ENCODE peak calls at places on chromosomes 11 and 22, in four cellular contexts. One of them, this sample, is unnamed.

GRCh38 chr11:61787928-61788491 is 4.4 kb downstream of the TMEM258 start:
- DNase-seq in HepG2: peak
- DNase-seq in K562: peak
- DNase-seq in GM12878: no peak
- DNase-seq in this sample: peak

GRCh38 chr11:94702481-94702880 is 65.7 kb upstream of the AMOTL1 start:
- DNase-seq in HepG2: no peak
- DNase-seq in K562: no peak
- DNase-seq in GM12878: no peak
- DNase-seq in this sample: no peak

GRCh38 chr11:11414996-11415395 is 61.9 kb upstream of the CSNK2A3 start:
- DNase-seq in HepG2: no peak
- DNase-seq in K562: no peak
- DNase-seq in GM12878: no peak
- DNase-seq in this sample: no peak

GRCh38 chr11:65651589-65652510 is 10.9 kb downstream of the RELA start:
- DNase-seq in HepG2: no peak
- DNase-seq in K562: peak
- DNase-seq in GM12878: no peak
- DNase-seq in this sample: no peak

GRCh38 chr11:67022341-67022933 is 497 bp upstream of the SYT12 start:
- DNase-seq in HepG2: no peak
- DNase-seq in K562: no peak
- DNase-seq in GM12878: no peak
- DNase-seq in this sample: no peak

GRCh38 chr11:60918941-60919275 is 5.0 kb downstream of the TMEM109 start:
- DNase-seq in HepG2: no peak
- DNase-seq in K562: no peak
- DNase-seq in GM12878: no peak
- DNase-seq in this sample: no peak

GRCh38 chr11:83722392-83722791 is 436.2 kb upstream of the CCDC90B start:
- DNase-seq in HepG2: no peak
- DNase-seq in K562: no peak
- DNase-seq in GM12878: no peak
- DNase-seq in this sample: peak

GRCh38 chr11:12537778-12538401 is 136.3 kb upstream of the TEAD1 start:
- DNase-seq in HepG2: no peak
- DNase-seq in K562: no peak
- DNase-seq in GM12878: no peak
- DNase-seq in this sample: no peak

GRCh38 chr11:111707039-111707690 is 59.0 kb downstream of the PPP2R1B start:
- DNase-seq in HepG2: peak
- DNase-seq in K562: no peak
- DNase-seq in GM12878: no peak
- DNase-seq in this sample: no peak

GRCh38 chr11:68200639-68201038 is 12.5 kb downstream of the KMT5B start:
- DNase-seq in HepG2: no peak
- DNase-seq in K562: no peak
- DNase-seq in GM12878: no peak
- DNase-seq in this sample: no peak

GRCh38 chr11:2519879-2520735 is 75.3 kb downstream of the KCNQ1 start:
- DNase-seq in HepG2: no peak
- DNase-seq in K562: no peak
- DNase-seq in GM12878: no peak
- DNase-seq in this sample: peak

GRCh38 chr22:46267431-46268279 is at the start of gene TTC38:
- DNase-seq in HepG2: peak
- DNase-seq in K562: peak
- DNase-seq in GM12878: no peak
- DNase-seq in this sample: peak

GRCh38 chr11:73262851-73263495 is 9.2 kb upstream of the P2RY6 start:
- DNase-seq in HepG2: no peak
- DNase-seq in K562: no peak
- DNase-seq in GM12878: no peak
- DNase-seq in this sample: no peak

GRCh38 chr11:112977620-112978212 is 16.5 kb downstream of the NCAM1 start:
- DNase-seq in HepG2: no peak
- DNase-seq in K562: no peak
- DNase-seq in GM12878: no peak
- DNase-seq in this sample: no peak

GRCh38 chr11:128981254-128981653 is 38.6 kb upstream of the TP53AIP1 start:
- DNase-seq in HepG2: no peak
- DNase-seq in K562: no peak
- DNase-seq in GM12878: no peak
- DNase-seq in this sample: no peak

GRCh38 chr22:48868554-48868953 is 959.1 kb downstream of the BRD1 start:
- DNase-seq in HepG2: no peak
- DNase-seq in K562: no peak
- DNase-seq in GM12878: no peak
- DNase-seq in this sample: no peak

GRCh38 chr11:122189259-122189658 is 73.2 kb upstream of the BLID start:
- DNase-seq in HepG2: no peak
- DNase-seq in K562: no peak
- DNase-seq in GM12878: no peak
- DNase-seq in this sample: no peak

GRCh38 chr11:44555031-44555800 is 10.2 kb upstream of the CD82 start:
- DNase-seq in HepG2: no peak
- DNase-seq in K562: no peak
- DNase-seq in GM12878: no peak
- DNase-seq in this sample: no peak

GRCh38 chr22:45090364-45090960 is 73.3 kb upstream of the NUP50 start:
- DNase-seq in HepG2: peak
- DNase-seq in K562: no peak
- DNase-seq in GM12878: no peak
- DNase-seq in this sample: peak

GRCh38 chr11:27904358-27905055 is 203.4 kb downstream of the KIF18A start:
- DNase-seq in HepG2: no peak
- DNase-seq in K562: no peak
- DNase-seq in GM12878: no peak
- DNase-seq in this sample: no peak

GRCh38 chr11:57917632-57918031 is 106.0 kb upstream of the OR9Q1 start:
- DNase-seq in HepG2: no peak
- DNase-seq in K562: no peak
- DNase-seq in GM12878: no peak
- DNase-seq in this sample: no peak

GRCh38 chr11:130212431-130212961 is 52.9 kb downstream of the ST14 start:
- DNase-seq in HepG2: no peak
- DNase-seq in K562: no peak
- DNase-seq in GM12878: no peak
- DNase-seq in this sample: peak

GRCh38 chr11:105673089-105673488 is 63.2 kb downstream of the GRIA4 start:
- DNase-seq in HepG2: peak
- DNase-seq in K562: peak
- DNase-seq in GM12878: no peak
- DNase-seq in this sample: peak

GRCh38 chr11:2944953-2945756 is 15.9 kb upstream of the PHLDA2 start:
- DNase-seq in HepG2: no peak
- DNase-seq in K562: no peak
- DNase-seq in GM12878: no peak
- DNase-seq in this sample: peak

GRCh38 chr11:111570796-111571195 is 30.3 kb downstream of the LAYN start:
- DNase-seq in HepG2: no peak
- DNase-seq in K562: no peak
- DNase-seq in GM12878: no peak
- DNase-seq in this sample: no peak

GRCh38 chr11:76131142-76131541 is 75.2 kb downstream of the WNT11 start:
- DNase-seq in HepG2: no peak
- DNase-seq in K562: no peak
- DNase-seq in GM12878: no peak
- DNase-seq in this sample: no peak

GRCh38 chr11:35287491-35287890 is 131.9 kb downstream of the SLC1A2 start:
- DNase-seq in HepG2: no peak
- DNase-seq in K562: no peak
- DNase-seq in GM12878: no peak
- DNase-seq in this sample: no peak

GRCh38 chr11:113875414-113876073 is at the start of gene USP28:
- DNase-seq in HepG2: peak
- DNase-seq in K562: peak
- DNase-seq in GM12878: peak
- DNase-seq in this sample: peak

GRCh38 chr11:111978028-111978771 is 41.1 kb downstream of the DIXDC1 start:
- DNase-seq in HepG2: no peak
- DNase-seq in K562: no peak
- DNase-seq in GM12878: no peak
- DNase-seq in this sample: peak

GRCh38 chr11:27012254-27012921 is 18.5 kb downstream of the FIBIN start:
- DNase-seq in HepG2: no peak
- DNase-seq in K562: no peak
- DNase-seq in GM12878: no peak
- DNase-seq in this sample: no peak

GRCh38 chr22:40637181-40638150 is 947 bp upstream of the MRTFA start:
- DNase-seq in HepG2: no peak
- DNase-seq in K562: peak
- DNase-seq in GM12878: no peak
- DNase-seq in this sample: peak

GRCh38 chr22:40560994-40561515 is 75.5 kb downstream of the MRTFA start:
- DNase-seq in HepG2: no peak
- DNase-seq in K562: no peak
- DNase-seq in GM12878: no peak
- DNase-seq in this sample: no peak

GRCh38 chr11:73314121-73314948 is 6.3 kb downstream of the ARHGEF17 start:
- DNase-seq in HepG2: peak
- DNase-seq in K562: peak
- DNase-seq in GM12878: no peak
- DNase-seq in this sample: peak

GRCh38 chr11:73856001-73856663 is 20.5 kb downstream of the COA4 start:
- DNase-seq in HepG2: no peak
- DNase-seq in K562: no peak
- DNase-seq in GM12878: no peak
- DNase-seq in this sample: no peak

GRCh38 chr11:1303973-1304372 is 5.5 kb downstream of the TOLLIP start:
- DNase-seq in HepG2: no peak
- DNase-seq in K562: no peak
- DNase-seq in GM12878: no peak
- DNase-seq in this sample: no peak

GRCh38 chr22:38868886-38869381 is 3.1 kb downstream of the CBX6 start:
- DNase-seq in HepG2: peak
- DNase-seq in K562: peak
- DNase-seq in GM12878: no peak
- DNase-seq in this sample: peak

GRCh38 chr11:58734681-58735490 is 3.1 kb upstream of the GLYAT start:
- DNase-seq in HepG2: no peak
- DNase-seq in K562: no peak
- DNase-seq in GM12878: no peak
- DNase-seq in this sample: no peak

DNA sequence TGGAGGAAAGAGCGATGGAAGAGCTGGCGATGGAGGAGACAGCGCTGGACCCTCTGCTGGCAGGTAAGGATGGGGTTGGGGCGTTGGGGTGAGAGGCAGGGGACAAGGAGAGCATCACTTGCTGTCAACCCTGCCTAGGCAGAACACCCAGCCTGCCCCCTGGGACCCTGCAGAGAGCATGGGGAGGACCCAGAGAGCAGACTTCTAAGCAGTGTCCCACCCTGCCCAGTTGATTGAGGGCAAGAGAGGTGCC is 111.6 kb upstream of the ANO1 start:
- DNase-seq in HepG2: no peak
- DNase-seq in K562: no peak
- DNase-seq in GM12878: no peak
- DNase-seq in this sample: no peak
- TF ChIP-seq USF2 in HepG2: no peak
- TF ChIP-seq USF2 in K562: no peak
- TF ChIP-seq USF2 in GM12878: no peak
- TF ChIP-seq USF2 in this sample: no peak

GRCh38 chr22:21684492-21685163 is 18.8 kb downstream of the PPIL2 start:
- DNase-seq in HepG2: no peak
- DNase-seq in K562: no peak
- DNase-seq in GM12878: no peak
- DNase-seq in this sample: no peak
- TF ChIP-seq TCF7 in HepG2: no peak
- TF ChIP-seq TCF7 in K562: no peak
- TF ChIP-seq TCF7 in GM12878: no peak
- TF ChIP-seq TCF7 in this sample: no peak

GRCh38 chr11:131302831-131303230 is 67.6 kb upstream of the NTM start:
- DNase-seq in HepG2: no peak
- DNase-seq in K562: no peak
- DNase-seq in GM12878: no peak
- DNase-seq in this sample: no peak
- TF ChIP-seq USF2 in HepG2: no peak
- TF ChIP-seq USF2 in K562: no peak
- TF ChIP-seq USF2 in GM12878: no peak
- TF ChIP-seq USF2 in this sample: no peak

GRCh38 chr11:6530848-6531247 is 33.8 kb downstream of the DNHD1 start:
- DNase-seq in HepG2: no peak
- DNase-seq in K562: no peak
- DNase-seq in GM12878: no peak
- DNase-seq in this sample: no peak

GRCh38 chr11:6526411-6527135 is 29.5 kb downstream of the DNHD1 start:
- DNase-seq in HepG2: no peak
- DNase-seq in K562: no peak
- DNase-seq in GM12878: peak
- DNase-seq in this sample: no peak

GRCh38 chr11:6531267-6531752 is 34.2 kb downstream of the DNHD1 start:
- DNase-seq in HepG2: peak
- DNase-seq in K562: peak
- DNase-seq in GM12878: peak
- DNase-seq in this sample: no peak
- TF ChIP-seq TCF7 in HepG2: no peak
- TF ChIP-seq TCF7 in K562: no peak
- TF ChIP-seq TCF7 in GM12878: no peak
- TF ChIP-seq TCF7 in this sample: no peak

DNA sequence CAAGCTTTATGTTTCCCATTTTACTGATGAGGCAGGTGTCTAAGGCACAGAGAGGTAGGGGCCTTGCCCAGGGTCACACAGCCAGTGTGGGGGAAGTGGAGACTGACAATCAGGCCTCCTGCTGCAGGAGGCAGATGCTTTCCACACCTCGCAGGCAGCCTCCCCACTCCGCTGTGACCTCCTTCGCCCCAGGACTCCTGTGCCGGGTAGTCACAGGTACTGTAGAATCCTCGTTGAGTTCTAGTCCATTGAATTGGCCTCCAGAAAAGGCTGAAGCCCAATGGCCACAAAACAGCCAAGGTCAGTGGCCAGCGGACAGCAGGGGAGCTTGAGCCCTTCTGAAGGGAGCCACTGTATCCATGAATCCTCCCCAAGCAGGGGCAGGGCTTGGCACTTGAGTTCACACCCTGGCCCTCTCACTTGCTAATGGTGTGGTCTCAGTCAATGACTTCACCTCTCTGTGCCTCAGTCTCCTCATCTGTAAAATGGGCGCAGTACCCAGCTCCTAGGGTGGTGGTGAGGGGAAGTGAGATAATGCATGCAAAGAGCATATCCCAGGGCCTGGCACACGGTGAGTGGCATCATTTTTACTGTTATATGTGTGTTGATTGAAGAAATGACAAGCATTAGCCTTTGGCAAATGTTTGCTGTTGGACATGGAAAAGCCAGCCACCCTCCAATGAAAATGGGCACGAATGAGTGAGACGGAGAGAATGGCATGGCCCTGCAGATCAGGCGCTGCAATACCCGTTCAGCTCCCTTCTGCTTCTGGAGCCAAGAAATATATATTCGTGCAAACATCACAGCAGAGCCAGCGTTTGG is 1.2 kb upstream of the FXYD2 start:
- DNase-seq in HepG2: no peak
- DNase-seq in K562: no peak
- DNase-seq in GM12878: no peak
- DNase-seq in this sample: peak
- TF ChIP-seq USF2 in HepG2: no peak
- TF ChIP-seq USF2 in K562: no peak
- TF ChIP-seq USF2 in GM12878: no peak
- TF ChIP-seq USF2 in this sample: no peak

GRCh38 chr22:27597703-27598444 is 203.7 kb downstream of the MN1 start:
- DNase-seq in HepG2: no peak
- DNase-seq in K562: peak
- DNase-seq in GM12878: no peak
- DNase-seq in this sample: no peak
- TF ChIP-seq TCF7 in HepG2: no peak
- TF ChIP-seq TCF7 in K562: no peak
- TF ChIP-seq TCF7 in GM12878: no peak
- TF ChIP-seq TCF7 in this sample: no peak

This sample was measured in WTC11.